ENCODE peak calls at places on chromosomes 6 and 20, in five cellular contexts. One of them, this sample, is unnamed.
A peak's percentile ranks its signal among the peaks of the same experiment; 100 is the strongest.

GRCh38 chr20:46955601-46956556 is 61.2 kb downstream of the EYA2 start:
- DNase-seq in heart right ventricle: no peak
- DNase-seq in T-helper 1 cell: no peak
- DNase-seq in NCI-H187: no peak
- DNase-seq in fibroblast of lung: no peak
- DNase-seq in this sample: peak; percentile 39

GRCh38 chr20:40883097-40883496 is 145.5 kb upstream of the TOP1 start:
- DNase-seq in heart right ventricle: no peak
- DNase-seq in T-helper 1 cell: no peak
- DNase-seq in NCI-H187: no peak
- DNase-seq in fibroblast of lung: no peak
- DNase-seq in this sample: no peak

GRCh38 chr6:135182993-135183531 is 2.0 kb downstream of the MYB start:
- DNase-seq in heart right ventricle: no peak
- DNase-seq in T-helper 1 cell: peak; percentile 55
- DNase-seq in NCI-H187: peak; percentile 64
- DNase-seq in fibroblast of lung: no peak
- DNase-seq in this sample: peak; percentile 39

GRCh38 chr6:142925575-142926110 is 19.3 kb downstream of the HIVEP2 start:
- DNase-seq in heart right ventricle: no peak
- DNase-seq in T-helper 1 cell: no peak
- DNase-seq in NCI-H187: no peak
- DNase-seq in fibroblast of lung: peak; percentile 83
- DNase-seq in this sample: no peak

GRCh38 chr6:111307275-111307858 is 175.7 kb downstream of the REV3L start:
- DNase-seq in heart right ventricle: no peak
- DNase-seq in T-helper 1 cell: no peak
- DNase-seq in NCI-H187: no peak
- DNase-seq in fibroblast of lung: no peak
- DNase-seq in this sample: peak; percentile 5

GRCh38 chr20:25238319-25239037 is 9.4 kb upstream of the PYGB start:
- DNase-seq in heart right ventricle: no peak
- DNase-seq in T-helper 1 cell: no peak
- DNase-seq in NCI-H187: no peak
- DNase-seq in fibroblast of lung: peak; percentile 65
- DNase-seq in this sample: peak; percentile 41

GRCh38 chr20:23340524-23340923 is 10.1 kb upstream of the NXT1 start:
- DNase-seq in heart right ventricle: peak; percentile 41
- DNase-seq in T-helper 1 cell: no peak
- DNase-seq in NCI-H187: no peak
- DNase-seq in fibroblast of lung: peak; percentile 50
- DNase-seq in this sample: peak; percentile 82

GRCh38 chr20:4435210-4435609 is 286.5 kb upstream of the PRND start:
- DNase-seq in heart right ventricle: no peak
- DNase-seq in T-helper 1 cell: no peak
- DNase-seq in NCI-H187: no peak
- DNase-seq in fibroblast of lung: peak; percentile 25
- DNase-seq in this sample: no peak

GRCh38 chr6:37160922-37161778 is 8.8 kb upstream of the PIM1 start:
- DNase-seq in heart right ventricle: no peak
- DNase-seq in T-helper 1 cell: no peak
- DNase-seq in NCI-H187: no peak
- DNase-seq in fibroblast of lung: peak; percentile 86
- DNase-seq in this sample: peak; percentile 54

GRCh38 chr20:51811514-51811913 is 9.2 kb upstream of the SALL4 start:
- DNase-seq in heart right ventricle: no peak
- DNase-seq in T-helper 1 cell: no peak
- DNase-seq in NCI-H187: no peak
- DNase-seq in fibroblast of lung: no peak
- DNase-seq in this sample: no peak

GRCh38 chr6:44576132-44576601 is 188.7 kb downstream of the CDC5L start:
- DNase-seq in heart right ventricle: no peak
- DNase-seq in T-helper 1 cell: no peak
- DNase-seq in NCI-H187: no peak
- DNase-seq in fibroblast of lung: peak; percentile 84
- DNase-seq in this sample: no peak

GRCh38 chr20:5612476-5613291 is 137.5 kb upstream of the SHLD1 start:
- DNase-seq in heart right ventricle: no peak
- DNase-seq in T-helper 1 cell: no peak
- DNase-seq in NCI-H187: no peak
- DNase-seq in fibroblast of lung: peak; percentile 78
- DNase-seq in this sample: peak; percentile 64

GRCh38 chr6:157718788-157719187 is 104.3 kb upstream of the SNX9 start:
- DNase-seq in heart right ventricle: no peak
- DNase-seq in T-helper 1 cell: no peak
- DNase-seq in NCI-H187: no peak
- DNase-seq in fibroblast of lung: no peak
- DNase-seq in this sample: no peak

GRCh38 chr6:127120109-127120786 is 1.8 kb downstream of the RSPO3 start:
- DNase-seq in heart right ventricle: no peak
- DNase-seq in T-helper 1 cell: no peak
- DNase-seq in NCI-H187: no peak
- DNase-seq in fibroblast of lung: no peak
- DNase-seq in this sample: no peak

GRCh38 chr6:25670208-25670607 is 18.2 kb downstream of the SCGN start:
- DNase-seq in heart right ventricle: no peak
- DNase-seq in T-helper 1 cell: no peak
- DNase-seq in NCI-H187: no peak
- DNase-seq in fibroblast of lung: no peak
- DNase-seq in this sample: no peak

GRCh38 chr6:28212510-28213212 is 12.4 kb upstream of the ZSCAN9 start:
- DNase-seq in heart right ventricle: no peak
- DNase-seq in T-helper 1 cell: no peak
- DNase-seq in NCI-H187: no peak
- DNase-seq in fibroblast of lung: peak; percentile 83
- DNase-seq in this sample: peak; percentile 95

GRCh38 chr6:104896914-104897313 is 37.2 kb upstream of the HACE1 start:
- DNase-seq in heart right ventricle: no peak
- DNase-seq in T-helper 1 cell: no peak
- DNase-seq in NCI-H187: no peak
- DNase-seq in fibroblast of lung: no peak
- DNase-seq in this sample: peak; percentile 19

GRCh38 chr6:3830806-3831205 is 18.4 kb upstream of the FAM50B start:
- DNase-seq in heart right ventricle: no peak
- DNase-seq in T-helper 1 cell: no peak
- DNase-seq in NCI-H187: no peak
- DNase-seq in fibroblast of lung: no peak
- DNase-seq in this sample: no peak

GRCh38 chr6:17305219-17306001 is 24.2 kb downstream of the RBM24 start:
- DNase-seq in heart right ventricle: no peak
- DNase-seq in T-helper 1 cell: no peak
- DNase-seq in NCI-H187: no peak
- DNase-seq in fibroblast of lung: peak; percentile 81
- DNase-seq in this sample: no peak

GRCh38 chr6:14276667-14277404 is 159.3 kb downstream of the CD83 start:
- DNase-seq in heart right ventricle: no peak
- DNase-seq in T-helper 1 cell: peak; percentile 17
- DNase-seq in NCI-H187: no peak
- DNase-seq in fibroblast of lung: peak; percentile 61
- DNase-seq in this sample: no peak

GRCh38 chr6:90759662-90760061 is 172.8 kb upstream of the MAP3K7 start:
- DNase-seq in heart right ventricle: no peak
- DNase-seq in T-helper 1 cell: no peak
- DNase-seq in NCI-H187: no peak
- DNase-seq in fibroblast of lung: no peak
- DNase-seq in this sample: no peak

GRCh38 chr6:111601875-111602274 is 3.8 kb downstream of the TRAF3IP2 start:
- DNase-seq in heart right ventricle: no peak
- DNase-seq in T-helper 1 cell: no peak
- DNase-seq in NCI-H187: no peak
- DNase-seq in fibroblast of lung: peak; percentile 79
- DNase-seq in this sample: no peak

GRCh38 chr6:21987501-21987957 is 309.3 kb downstream of the PRL start:
- DNase-seq in heart right ventricle: peak; percentile 43
- DNase-seq in T-helper 1 cell: no peak
- DNase-seq in NCI-H187: no peak
- DNase-seq in fibroblast of lung: peak; percentile 97
- DNase-seq in this sample: peak; percentile 75

GRCh38 chr20:59010995-59011873 is 4.2 kb upstream of the CTSZ start:
- DNase-seq in heart right ventricle: no peak
- DNase-seq in T-helper 1 cell: no peak
- DNase-seq in NCI-H187: no peak
- DNase-seq in fibroblast of lung: peak; percentile 94
- DNase-seq in this sample: peak; percentile 94

GRCh38 chr6:37779111-37779800 is 40.3 kb upstream of the ZFAND3 start:
- DNase-seq in heart right ventricle: no peak
- DNase-seq in T-helper 1 cell: no peak
- DNase-seq in NCI-H187: no peak
- DNase-seq in fibroblast of lung: peak; percentile 22
- DNase-seq in this sample: no peak

GRCh38 chr6:45959534-45960195 is 56.0 kb downstream of the CLIC5 start:
- DNase-seq in heart right ventricle: no peak
- DNase-seq in T-helper 1 cell: no peak
- DNase-seq in NCI-H187: peak; percentile 31
- DNase-seq in fibroblast of lung: peak; percentile 66
- DNase-seq in this sample: peak; percentile 71

GRCh38 chr6:53943410-53943809 is 148.6 kb downstream of the LRRC1 start:
- DNase-seq in heart right ventricle: no peak
- DNase-seq in T-helper 1 cell: no peak
- DNase-seq in NCI-H187: no peak
- DNase-seq in fibroblast of lung: no peak
- DNase-seq in this sample: no peak

GRCh38 chr6:89406157-89406556 is 5.9 kb downstream of the RRAGD start:
- DNase-seq in heart right ventricle: no peak
- DNase-seq in T-helper 1 cell: no peak
- DNase-seq in NCI-H187: no peak
- DNase-seq in fibroblast of lung: no peak
- DNase-seq in this sample: no peak

This sample was measured in PC-3.